ENCODE peak calls at places on chromosomes 11 and 22, in nine cellular contexts. D is ovary; E is Ammon's horn; L is stimulated activated naive CD8-positive, alpha-beta T cell treated with anti-CD3 and anti-CD28 coated beads, Interleukin-15, Interleukin-2, amounts not matched to agents 100 U/mL and 50 U/mL, for 24 hours; X is D721Med; Q is fibroblast of pulmonary artery; W is AG09309; K is endothelial cell; T is T-helper 2 cell. N is an unnamed sample.
A peak's percentile ranks its signal among the peaks of the same experiment; 100 is the strongest.

GRCh38 chr22:38230108-38230825 is 28.5 kb downstream of the MAFF start:
- DNase-seq in X (no peak), W (no peak), Q (peak; percentile 72), L (peak; percentile 40), T (peak; percentile 27), E (peak; percentile 78), D (no peak), K (peak; percentile 63), N (no peak)

GRCh38 chr22:47695176-47695575 is 932.7 kb downstream of the TBC1D22A start:
- DNase-seq in Q (no peak), X (no peak), E (no peak), L (peak; percentile 6), K (no peak), D (no peak), W (no peak), T (no peak), N (no peak)

GRCh38 chr11:114440121-114440860 is 1.0 kb downstream of the REXO2 start:
- DNase-seq in X (no peak), L (no peak), T (no peak), W (no peak), E (peak; percentile 38), K (no peak), Q (peak; percentile 36), D (no peak), N (peak; percentile 8)

GRCh38 chr22:22034469-22035132 is 52.0 kb upstream of the TOP3B start:
- DNase-seq in Q (no peak), K (no peak), X (no peak), L (no peak), D (no peak), E (no peak), T (no peak), W (no peak), N (no peak)

GRCh38 chr11:44300881-44301855 is 8.8 kb downstream of the ALX4 start:
- DNase-seq in E (no peak), X (no peak), Q (no peak), W (peak; percentile 18), K (no peak), D (no peak), T (no peak), L (no peak), N (no peak)

GRCh38 chr22:43747877-43748276 is 64.2 kb downstream of the EFCAB6 start:
- DNase-seq in E (no peak), K (no peak), L (no peak), W (no peak), Q (no peak), D (no peak), T (no peak), X (no peak), N (no peak)

GRCh38 chr11:64659417-64660144 is 63.4 kb downstream of the NRXN2 start:
- DNase-seq in D (no peak), K (no peak), Q (peak; percentile 43), X (no peak), T (no peak), L (no peak), W (peak; percentile 79), E (peak; percentile 70), N (no peak)

GRCh38 chr11:64276653-64277431 is 7.6 kb downstream of the BAD start:
- DNase-seq in L (no peak), Q (no peak), W (no peak), T (no peak), K (no peak), E (no peak), D (peak; percentile 27), X (no peak), N (no peak)

GRCh38 chr11:66676279-66676919 is 1.3 kb downstream of the RBM4B start:
- DNase-seq in X (no peak), L (no peak), W (no peak), Q (no peak), E (no peak), D (no peak), T (no peak), K (no peak), N (no peak)